ENCODE peak calls at places on chromosome 3, in ten cellular contexts. D is tibial artery, O is HepG2, J is astrocyte, E is left lung, X is stomach, K is hepatocyte, I is endothelial cell of umbilical vein, S is IMR-90, B is tibial nerve. Q is an unnamed sample.

GRCh38 chr3:63937661-63938651 is 25.8 kb upstream of the SCAANT1 start:
- DNase-seq in D (no peak), O (peak), J (no peak), E (peak), X (peak), K (peak), I (no peak), S (no peak), B (no peak), Q (no peak)

GRCh38 chr3:46490338-46491084 is 7.3 kb upstream of the RTP3 start:
- DNase-seq in D (no peak), O (no peak), J (peak), E (no peak), X (no peak), K (no peak), I (no peak), S (peak), B (no peak), Q (no peak)

GRCh38 chr3:143502101-143502500 is 346.2 kb downstream of the SLC9A9 start:
- DNase-seq in D (no peak), O (no peak), J (no peak), E (no peak), X (no peak), K (no peak), I (peak), S (no peak), B (no peak), Q (no peak)

GRCh38 chr3:177833392-177833791 is 636.1 kb upstream of the TBL1XR1 start:
- DNase-seq in D (no peak), O (no peak), J (no peak), E (no peak), X (no peak), K (no peak), I (peak), S (no peak), B (no peak), Q (no peak)

GRCh38 chr3:106025151-106025722 is 156.4 kb upstream of the CBLB start:
- DNase-seq in D (no peak), O (no peak), J (peak), E (no peak), X (peak), K (no peak), I (no peak), S (peak), B (peak), Q (no peak)

GRCh38 chr3:109642042-109642441 is 304.7 kb upstream of the DPPA4 start:
- DNase-seq in D (no peak), O (no peak), J (peak), E (no peak), X (no peak), K (no peak), I (no peak), S (no peak), B (no peak), Q (no peak)

GRCh38 chr3:129182390-129183180 is 1.1 kb downstream of the CNBP start:
- DNase-seq in D (no peak), O (no peak), J (peak), E (no peak), X (no peak), K (no peak), I (peak), S (peak), B (no peak), Q (no peak)

GRCh38 chr3:150376001-150376848 is 31.9 kb upstream of the TSC22D2 start:
- DNase-seq in D (no peak), O (peak), J (no peak), E (no peak), X (no peak), K (peak), I (peak), S (peak), B (no peak), Q (no peak)

GRCh38 chr3:8658326-8659212 is 14.0 kb upstream of the SSUH2 start:
- DNase-seq in D (peak), O (peak), J (peak), E (peak), X (peak), K (peak), I (peak), S (peak), B (peak), Q (peak)

GRCh38 chr3:129346690-129347440 is 68.2 kb downstream of the HMCES start:
- DNase-seq in D (no peak), O (no peak), J (no peak), E (no peak), X (no peak), K (no peak), I (no peak), S (no peak), B (no peak), Q (no peak)

GRCh38 chr3:194300392-194300758 is 50.8 kb downstream of the CPN2 start:
- DNase-seq in D (peak), O (peak), J (peak), E (peak), X (peak), K (peak), I (no peak), S (peak), B (peak), Q (peak)

GRCh38 chr3:45064512-45065372 is 38.6 kb downstream of the CLEC3B start:
- DNase-seq in D (no peak), O (no peak), J (peak), E (peak), X (no peak), K (no peak), I (peak), S (peak), B (no peak), Q (no peak)

GRCh38 chr3:98596902-98597500 is 3.6 kb upstream of the CPOX start:
- DNase-seq in D (no peak), O (peak), J (no peak), E (no peak), X (no peak), K (peak), I (peak), S (peak), B (no peak), Q (no peak)

GRCh38 chr3:157333551-157333991 is 103.1 kb upstream of the PTX3 start:
- DNase-seq in D (no peak), O (no peak), J (peak), E (no peak), X (no peak), K (no peak), I (no peak), S (peak), B (no peak), Q (no peak)

GRCh38 chr3:21672303-21672702 is 78.7 kb downstream of the ZNF385D start:
- DNase-seq in D (no peak), O (no peak), J (peak), E (no peak), X (no peak), K (no peak), I (peak), S (peak), B (no peak), Q (no peak)

GRCh38 chr3:155549087-155549486 is 195.8 kb downstream of the PLCH1 start:
- DNase-seq in D (no peak), O (no peak), J (no peak), E (no peak), X (no peak), K (no peak), I (no peak), S (no peak), B (no peak), Q (no peak)

GRCh38 chr3:165196577-165197561 is 685 bp upstream of the SLITRK3 start:
- DNase-seq in D (peak), O (no peak), J (no peak), E (no peak), X (no peak), K (peak), I (no peak), S (no peak), B (no peak), Q (no peak)

GRCh38 chr3:141365206-141365605 is 3.1 kb upstream of the ZBTB38 start:
- DNase-seq in D (no peak), O (no peak), J (no peak), E (no peak), X (no peak), K (no peak), I (no peak), S (no peak), B (no peak), Q (no peak)

GRCh38 chr3:141367038-141367730 is 1.1 kb upstream of the ZBTB38 start:
- DNase-seq in D (peak), O (no peak), J (peak), E (peak), X (no peak), K (peak), I (peak), S (peak), B (no peak), Q (no peak)

GRCh38 chr3:141368925-141369794 is 856 bp downstream of the ZBTB38 start:
- DNase-seq in D (no peak), O (no peak), J (peak), E (no peak), X (no peak), K (peak), I (peak), S (peak), B (no peak), Q (no peak)

GRCh38 chr3:141368062-141368924 is at the start of gene ZBTB38:
- DNase-seq in D (peak), O (peak), J (peak), E (peak), X (peak), K (peak), I (peak), S (peak), B (peak), Q (peak)

GRCh38 chr3:141366285-141367037 is 1.8 kb upstream of the ZBTB38 start:
- DNase-seq in D (peak), O (peak), J (peak), E (peak), X (peak), K (peak), I (peak), S (peak), B (peak), Q (peak)
- TF ChIP-seq CTCF in D (no peak), O (no peak), J (peak), E (no peak), X (no peak), K (no peak), I (peak), S (peak), B (no peak), Q (no peak)

DNA sequence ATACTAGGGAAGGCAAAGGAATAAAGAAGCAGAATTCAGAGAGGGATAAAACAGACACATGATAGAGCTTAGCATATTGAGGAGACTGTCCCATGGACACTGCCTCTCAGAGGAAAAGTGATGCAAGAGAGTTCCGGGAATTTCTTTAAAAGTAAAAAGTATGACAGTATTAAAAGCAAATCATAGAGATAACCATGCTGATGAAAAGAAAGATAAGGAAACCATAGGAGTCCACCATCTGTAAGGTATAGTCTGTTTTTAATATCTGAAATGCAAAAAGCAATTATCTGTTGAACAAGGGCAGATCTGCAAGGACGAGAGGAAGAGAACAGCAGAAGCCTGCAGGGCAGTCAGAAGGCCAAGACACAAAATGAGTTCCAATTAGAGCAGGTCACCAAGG is 495.9 kb upstream of the GOLIM4 start:
- DNase-seq in D (no peak), O (no peak), J (no peak), E (no peak), X (no peak), K (no peak), I (no peak), S (no peak), B (no peak), Q (no peak)
- H3K4me3 ChIP-seq in D (no peak), O (no peak), J (no peak), E (no peak), X (no peak), K (no peak), I (no peak), S (no peak), B (no peak), Q (no peak)

GRCh38 chr3:67630666-67631362 is 23.6 kb downstream of the SUCLG2 start:
- DNase-seq in D (no peak), O (no peak), J (no peak), E (no peak), X (no peak), K (no peak), I (no peak), S (no peak), B (no peak), Q (no peak)
- H3K27ac ChIP-seq in D (no peak), O (no peak), J (no peak), E (no peak), X (no peak), K (no peak), I (no peak), S (no peak), B (no peak), Q (no peak)

GRCh38 chr3:40237892-40238571 is 71.5 kb upstream of the EIF1B start:
- DNase-seq in D (no peak), O (no peak), J (no peak), E (no peak), X (no peak), K (peak), I (no peak), S (peak), B (no peak), Q (no peak)
- TF ChIP-seq CTCF in D (no peak), O (no peak), J (no peak), E (no peak), X (no peak), K (peak), I (no peak), S (no peak), B (no peak), Q (no peak)

GRCh38 chr3:113873814-113874526 is 35.4 kb downstream of the GRAMD1C start:
- DNase-seq in D (no peak), O (peak), J (no peak), E (no peak), X (no peak), K (no peak), I (no peak), S (no peak), B (no peak), Q (no peak)
- H3K4me3 ChIP-seq in D (no peak), O (no peak), J (no peak), E (no peak), X (no peak), K (no peak), I (no peak), S (no peak), B (no peak), Q (no peak)

DNA sequence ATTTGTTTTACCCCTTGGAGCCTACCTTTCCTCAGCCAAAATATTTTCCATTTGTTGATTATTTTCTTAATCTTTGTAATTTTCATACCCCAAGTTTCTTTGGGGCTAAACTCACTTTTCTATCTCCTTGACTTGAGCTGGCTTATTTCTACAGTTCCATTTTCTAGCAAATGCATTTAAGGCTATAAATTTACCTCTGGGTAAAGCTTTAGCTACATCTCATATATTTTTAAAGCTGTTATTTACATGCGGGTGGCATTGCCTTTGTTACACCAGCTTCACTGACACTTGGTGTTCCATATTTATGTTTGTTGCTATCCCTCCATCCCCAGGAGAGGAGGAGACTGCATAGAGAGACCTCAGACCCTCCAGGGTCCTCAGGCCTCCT is 136.3 kb downstream of the NUP210 start:
- DNase-seq in D (no peak), O (no peak), J (no peak), E (no peak), X (no peak), K (no peak), I (no peak), S (no peak), B (no peak), Q (no peak)
- H3K27ac ChIP-seq in D (no peak), O (no peak), J (no peak), E (no peak), X (no peak), K (no peak), I (no peak), S (no peak), B (no peak), Q (no peak)

GRCh38 chr3:102193255-102193654 is 241.6 kb upstream of the ZPLD1 start:
- DNase-seq in D (no peak), O (no peak), J (no peak), E (no peak), X (no peak), K (no peak), I (no peak), S (no peak), B (no peak), Q (no peak)
- TF ChIP-seq CTCF in D (no peak), O (no peak), J (no peak), E (no peak), X (no peak), K (no peak), I (no peak), S (no peak), B (no peak), Q (no peak)

GRCh38 chr3:39147374-39147709 is 6.0 kb downstream of the CSRNP1 start:
- DNase-seq in D (no peak), O (no peak), J (no peak), E (no peak), X (no peak), K (no peak), I (no peak), S (no peak), B (no peak), Q (no peak)

GRCh38 chr3:39149059-39149455 is 4.3 kb downstream of the CSRNP1 start:
- DNase-seq in D (no peak), O (no peak), J (no peak), E (no peak), X (no peak), K (no peak), I (no peak), S (no peak), B (no peak), Q (no peak)

GRCh38 chr3:39146611-39147373 is 6.6 kb downstream of the CSRNP1 start:
- DNase-seq in D (peak), O (peak), J (peak), E (peak), X (peak), K (peak), I (peak), S (peak), B (peak), Q (peak)

GRCh38 chr3:39148116-39149058 is 5.0 kb downstream of the CSRNP1 start:
- DNase-seq in D (peak), O (no peak), J (peak), E (no peak), X (no peak), K (peak), I (peak), S (peak), B (no peak), Q (no peak)

GRCh38 chr3:39147711-39148115 is 5.7 kb downstream of the CSRNP1 start:
- DNase-seq in D (peak), O (no peak), J (peak), E (peak), X (no peak), K (peak), I (peak), S (peak), B (no peak), Q (no peak)
- H3K4me3 ChIP-seq in D (peak), O (no peak), J (peak), E (no peak), X (peak), K (no peak), I (no peak), S (no peak), B (peak), Q (no peak)

GRCh38 chr3:184308744-184309143 is 5.7 kb upstream of the EIF4G1 start:
- DNase-seq in D (no peak), O (no peak), J (no peak), E (no peak), X (no peak), K (no peak), I (no peak), S (no peak), B (no peak), Q (no peak)
- H3K27ac ChIP-seq in D (no peak), O (no peak), J (no peak), E (no peak), X (no peak), K (no peak), I (no peak), S (no peak), B (no peak), Q (no peak)

Q was measured in ovary.